ENCODE peak calls at places on chromosome 9, in seven cellular contexts. K, Q, A, D, Y, C and S are unnamed samples.

GRCh38 chr9:95862343-95862742 is 13.1 kb upstream of the ERCC6L2 start:
- DNase-seq in A (no peak), C (no peak), Q (no peak), D (no peak), Y (no peak), K (no peak), S (no peak)

GRCh38 chr9:122923947-122924346 is 7.4 kb downstream of the ZBTB26 start:
- DNase-seq in Y (no peak), A (no peak), Q (no peak), K (no peak), C (no peak), D (peak), S (no peak)

GRCh38 chr9:126144617-126145456 is 181.8 kb upstream of the MVB12B start:
- DNase-seq in Q (no peak), A (no peak), Y (no peak), C (no peak), D (no peak), K (peak), S (no peak)

GRCh38 chr9:109206670-109207069 is 39.6 kb upstream of the FRRS1L start:
- DNase-seq in D (peak), K (no peak), Y (no peak), A (no peak), C (no peak), Q (no peak), S (no peak)

GRCh38 chr9:86257406-86257805 is 2.1 kb downstream of the C9orf153 start:
- DNase-seq in Q (no peak), D (no peak), C (no peak), K (no peak), Y (no peak), A (no peak), S (no peak)

GRCh38 chr9:99259231-99259918 is 37.3 kb downstream of the SEC61B start:
- DNase-seq in D (no peak), A (no peak), Y (peak), C (no peak), K (peak), Q (peak), S (peak)

GRCh38 chr9:130880599-130881220 is 15.9 kb downstream of the QRFP start:
- DNase-seq in D (no peak), A (no peak), Q (no peak), Y (no peak), K (no peak), C (no peak), S (no peak)

GRCh38 chr9:36149197-36149596 is 12.7 kb downstream of the GLIPR2 start:
- DNase-seq in K (no peak), Y (peak), A (no peak), C (peak), Q (no peak), D (no peak), S (no peak)

GRCh38 chr9:19127881-19128719 is 808 bp upstream of the PLIN2 start:
- DNase-seq in K (no peak), D (peak), Q (peak), C (no peak), A (no peak), Y (no peak), S (peak)

GRCh38 chr9:116002624-116003023 is 151.0 kb upstream of the PAPPA start:
- DNase-seq in C (no peak), Y (no peak), Q (no peak), A (no peak), D (no peak), K (no peak), S (no peak)
- H3K27ac ChIP-seq in C (no peak), Y (no peak), Q (no peak), A (no peak), D (no peak), K (no peak), S (no peak)

DNA sequence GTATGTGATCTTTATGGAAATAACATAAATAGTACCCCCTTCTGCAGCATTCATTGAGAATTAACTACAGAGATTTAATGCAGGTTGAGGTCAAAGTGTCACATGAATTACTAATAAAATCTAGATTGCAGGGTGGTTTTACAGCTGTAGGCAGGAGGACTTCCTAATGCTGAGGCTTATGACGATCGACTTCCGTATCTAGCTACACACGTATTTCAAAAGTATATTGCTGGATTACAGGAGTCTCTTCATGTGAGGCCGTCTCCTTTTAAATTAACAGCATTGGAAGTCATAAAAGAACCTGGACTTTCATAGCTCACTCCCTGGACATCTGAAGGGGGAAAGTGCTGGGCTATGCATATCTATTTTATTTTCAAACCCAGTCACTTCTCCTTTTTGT is 180.9 kb downstream of the OSTF1 start:
- DNase-seq in A (no peak), Y (no peak), Q (no peak), C (no peak), K (no peak), D (no peak), S (no peak)
- H3K4me3 ChIP-seq in A (no peak), Y (no peak), Q (no peak), C (no peak), K (no peak), D (no peak), S (no peak)

GRCh38 chr9:137243626-137244485 is 2.8 kb downstream of the TUBB4B start:
- DNase-seq in Y (no peak), Q (no peak), K (no peak), C (no peak), D (peak), A (no peak), S (no peak)

GRCh38 chr9:137245450-137246421 is 4.6 kb downstream of the TUBB4B start:
- DNase-seq in C (no peak), Y (no peak), D (no peak), K (no peak), Q (no peak), A (no peak), S (no peak)

GRCh38 chr9:137242329-137243204 is 1.5 kb downstream of the TUBB4B start:
- DNase-seq in K (no peak), C (no peak), Y (no peak), A (no peak), D (no peak), Q (no peak), S (no peak)

GRCh38 chr9:137247135-137247915 is 3.8 kb upstream of the STPG3 start:
- DNase-seq in Q (no peak), C (no peak), Y (no peak), A (no peak), K (no peak), D (no peak), S (no peak)

GRCh38 chr9:137244486-137245449 is 3.7 kb downstream of the TUBB4B start:
- DNase-seq in A (no peak), Y (no peak), C (no peak), Q (no peak), D (no peak), K (no peak), S (no peak)
- H3K27ac ChIP-seq in A (no peak), Y (no peak), C (no peak), Q (no peak), D (no peak), K (no peak), S (no peak)

GRCh38 chr9:97742545-97742944 is 45.4 kb upstream of the XPA start:
- DNase-seq in A (no peak), K (no peak), C (no peak), D (no peak), Y (no peak), Q (no peak), S (no peak)

GRCh38 chr9:97741947-97742346 is 44.8 kb upstream of the XPA start:
- DNase-seq in Y (no peak), Q (no peak), A (no peak), C (no peak), K (no peak), D (no peak), S (no peak)

GRCh38 chr9:97735070-97735600 is 38.0 kb upstream of the XPA start:
- DNase-seq in C (no peak), A (no peak), Y (no peak), D (no peak), K (no peak), Q (no peak), S (no peak)

GRCh38 chr9:97740848-97741821 is 44.0 kb upstream of the XPA start:
- DNase-seq in D (no peak), Y (peak), A (no peak), K (peak), Q (peak), C (peak), S (no peak)

GRCh38 chr9:97737429-97737828 is 40.3 kb upstream of the XPA start:
- DNase-seq in Q (no peak), D (no peak), C (no peak), K (no peak), Y (no peak), A (no peak), S (no peak)
- H3K4me3 ChIP-seq in Q (no peak), D (no peak), C (no peak), K (no peak), Y (no peak), A (no peak), S (no peak)

GRCh38 chr9:123985869-123986268 is 25.7 kb upstream of the LHX2 start:
- DNase-seq in Y (no peak), D (no peak), C (no peak), Q (no peak), A (no peak), K (no peak), S (no peak)
- H3K27ac ChIP-seq in Y (no peak), D (no peak), C (no peak), Q (no peak), A (no peak), K (no peak), S (no peak)

GRCh38 chr9:68974431-68974830 is 39.5 kb downstream of the PRKACG start:
- DNase-seq in Q (no peak), Y (no peak), A (no peak), C (no peak), K (no peak), D (no peak), S (no peak)
- H3K4me3 ChIP-seq in Q (peak), Y (peak), A (no peak), C (no peak), K (no peak), D (no peak), S (peak)

GRCh38 chr9:119811030-119811429 is 441.8 kb upstream of the BRINP1 start:
- DNase-seq in Q (no peak), K (no peak), D (no peak), A (peak), C (peak), Y (no peak), S (no peak)
- H3K27ac ChIP-seq in Q (peak), K (no peak), D (no peak), A (no peak), C (no peak), Y (peak), S (no peak)

DNA sequence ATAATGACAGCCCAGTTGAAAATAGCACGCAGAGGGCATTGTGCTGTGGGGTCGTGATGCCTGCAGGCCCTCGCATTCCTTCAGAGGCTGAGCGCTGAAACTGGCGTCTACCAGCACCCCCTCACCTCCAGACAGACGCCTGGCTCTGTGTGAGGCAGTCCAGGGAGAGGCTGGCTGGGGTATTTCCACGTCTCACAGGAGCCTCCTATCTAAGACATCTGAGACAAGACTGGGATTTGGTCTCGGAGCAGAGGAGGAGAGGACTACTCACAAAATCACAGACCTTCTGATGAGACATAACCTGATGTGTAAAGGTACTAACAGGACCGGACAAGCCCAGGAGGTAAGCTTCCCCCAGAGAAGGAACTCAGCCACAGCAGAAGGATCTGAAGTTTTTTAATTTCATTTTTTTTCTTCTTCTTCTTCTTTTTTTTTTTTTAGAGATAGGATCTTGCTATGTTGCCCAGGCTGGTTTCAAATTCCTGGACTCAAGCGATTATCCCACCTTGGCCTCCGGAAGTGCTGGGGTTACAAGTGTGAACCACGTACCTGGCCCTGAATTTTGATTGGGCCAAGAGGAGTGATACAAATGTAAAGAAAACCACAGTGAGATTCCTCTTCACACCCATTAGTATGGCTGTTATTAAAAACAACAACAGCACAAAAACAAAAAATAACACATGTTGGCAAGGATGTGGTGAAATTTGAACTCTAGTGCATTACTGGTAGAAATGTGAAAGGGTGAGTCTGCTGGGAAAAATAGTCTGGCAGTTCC is 79.3 kb downstream of the KLF4 start:
- DNase-seq in D (no peak), Q (no peak), K (no peak), C (no peak), Y (no peak), A (no peak), S (no peak)
- H3K4me3 ChIP-seq in D (no peak), Q (no peak), K (no peak), C (no peak), Y (no peak), A (no peak), S (no peak)

GRCh38 chr9:132054024-132054423 is 25.6 kb downstream of the MED27 start:
- DNase-seq in K (no peak), D (no peak), C (no peak), A (no peak), Q (no peak), Y (no peak), S (no peak)
- H3K27ac ChIP-seq in K (no peak), D (no peak), C (no peak), A (no peak), Q (no peak), Y (no peak), S (no peak)

GRCh38 chr9:92140074-92140753 is 25.0 kb upstream of the SPTLC1 start:
- DNase-seq in C (peak), A (peak), Y (peak), K (peak), D (peak), Q (peak), S (peak)

GRCh38 chr9:92141144-92142129 is 26.2 kb upstream of the SPTLC1 start:
- DNase-seq in A (no peak), D (no peak), Y (no peak), K (peak), Q (peak), C (no peak), S (no peak)

GRCh38 chr9:92142329-92142728 is 27.1 kb upstream of the SPTLC1 start:
- DNase-seq in A (no peak), Q (no peak), K (no peak), D (no peak), C (no peak), Y (no peak), S (no peak)

GRCh38 chr9:92138157-92138959 is 23.1 kb upstream of the SPTLC1 start:
- DNase-seq in Q (peak), D (peak), C (peak), Y (no peak), K (peak), A (no peak), S (peak)

GRCh38 chr9:92140754-92141143 is 25.5 kb upstream of the SPTLC1 start:
- DNase-seq in D (no peak), K (no peak), A (no peak), Q (no peak), Y (no peak), C (no peak), S (no peak)
- H3K4me3 ChIP-seq in D (no peak), K (no peak), A (peak), Q (peak), Y (peak), C (peak), S (peak)